ENCODE peak calls at places on chromosomes 6 and 20, in four cellular contexts. One of them, this sample, is unnamed.

GRCh38 chr6:79864001-79864400 is 83.4 kb downstream of the ELOVL4 start:
- DNase-seq in psoas muscle: no peak
- DNase-seq in stimulated activated CD4-positive, alpha-beta T cell treated with anti-CD3 and anti-CD28 coated beads, Interleukin-1b, Interleukin-23, amount 100 ng/mL, for 1 hour: no peak
- DNase-seq in activated T-cell treated with anti-CD3 and anti-CD28 coated beads, Interleukin-2, amount 50 U/mL, for 72 hours: no peak
- DNase-seq in this sample: no peak

GRCh38 chr6:35552285-35552917 is 39.7 kb upstream of the TULP1 start:
- DNase-seq in psoas muscle: no peak
- DNase-seq in stimulated activated CD4-positive, alpha-beta T cell treated with anti-CD3 and anti-CD28 coated beads, Interleukin-1b, Interleukin-23, amount 100 ng/mL, for 1 hour: peak; percentile 15
- DNase-seq in activated T-cell treated with anti-CD3 and anti-CD28 coated beads, Interleukin-2, amount 50 U/mL, for 72 hours: peak; percentile 61
- DNase-seq in this sample: peak; percentile 32

GRCh38 chr6:170179925-170180324 is 111.0 kb downstream of the DLL1 start:
- DNase-seq in psoas muscle: no peak
- DNase-seq in stimulated activated CD4-positive, alpha-beta T cell treated with anti-CD3 and anti-CD28 coated beads, Interleukin-1b, Interleukin-23, amount 100 ng/mL, for 1 hour: no peak
- DNase-seq in activated T-cell treated with anti-CD3 and anti-CD28 coated beads, Interleukin-2, amount 50 U/mL, for 72 hours: no peak
- DNase-seq in this sample: no peak

GRCh38 chr6:147441751-147442150 is 66.7 kb upstream of the SAMD5 start:
- DNase-seq in psoas muscle: no peak
- DNase-seq in stimulated activated CD4-positive, alpha-beta T cell treated with anti-CD3 and anti-CD28 coated beads, Interleukin-1b, Interleukin-23, amount 100 ng/mL, for 1 hour: no peak
- DNase-seq in activated T-cell treated with anti-CD3 and anti-CD28 coated beads, Interleukin-2, amount 50 U/mL, for 72 hours: no peak
- DNase-seq in this sample: no peak

GRCh38 chr20:1122388-1123315 is 4.2 kb downstream of the PSMF1 start:
- DNase-seq in psoas muscle: peak; percentile 59
- DNase-seq in stimulated activated CD4-positive, alpha-beta T cell treated with anti-CD3 and anti-CD28 coated beads, Interleukin-1b, Interleukin-23, amount 100 ng/mL, for 1 hour: no peak
- DNase-seq in activated T-cell treated with anti-CD3 and anti-CD28 coated beads, Interleukin-2, amount 50 U/mL, for 72 hours: no peak
- DNase-seq in this sample: no peak

GRCh38 chr6:96520851-96521115 is 823 bp upstream of the UFL1 start:
- DNase-seq in psoas muscle: no peak
- DNase-seq in stimulated activated CD4-positive, alpha-beta T cell treated with anti-CD3 and anti-CD28 coated beads, Interleukin-1b, Interleukin-23, amount 100 ng/mL, for 1 hour: no peak
- DNase-seq in activated T-cell treated with anti-CD3 and anti-CD28 coated beads, Interleukin-2, amount 50 U/mL, for 72 hours: no peak
- DNase-seq in this sample: no peak

GRCh38 chr6:110075406-110075805 is 97.3 kb downstream of the GPR6 start:
- DNase-seq in psoas muscle: no peak
- DNase-seq in stimulated activated CD4-positive, alpha-beta T cell treated with anti-CD3 and anti-CD28 coated beads, Interleukin-1b, Interleukin-23, amount 100 ng/mL, for 1 hour: no peak
- DNase-seq in activated T-cell treated with anti-CD3 and anti-CD28 coated beads, Interleukin-2, amount 50 U/mL, for 72 hours: no peak
- DNase-seq in this sample: no peak

GRCh38 chr6:141309295-141309694 is 823.4 kb upstream of the GJE1 start:
- DNase-seq in psoas muscle: no peak
- DNase-seq in stimulated activated CD4-positive, alpha-beta T cell treated with anti-CD3 and anti-CD28 coated beads, Interleukin-1b, Interleukin-23, amount 100 ng/mL, for 1 hour: no peak
- DNase-seq in activated T-cell treated with anti-CD3 and anti-CD28 coated beads, Interleukin-2, amount 50 U/mL, for 72 hours: peak; percentile 6
- DNase-seq in this sample: no peak

GRCh38 chr6:163554663-163555062 is 140.1 kb downstream of the QKI start:
- DNase-seq in psoas muscle: peak; percentile 66
- DNase-seq in stimulated activated CD4-positive, alpha-beta T cell treated with anti-CD3 and anti-CD28 coated beads, Interleukin-1b, Interleukin-23, amount 100 ng/mL, for 1 hour: peak; percentile 12
- DNase-seq in activated T-cell treated with anti-CD3 and anti-CD28 coated beads, Interleukin-2, amount 50 U/mL, for 72 hours: peak; percentile 66
- DNase-seq in this sample: peak; percentile 27

GRCh38 chr6:98039876-98040605 is 757.0 kb upstream of the MMS22L start:
- DNase-seq in psoas muscle: no peak
- DNase-seq in stimulated activated CD4-positive, alpha-beta T cell treated with anti-CD3 and anti-CD28 coated beads, Interleukin-1b, Interleukin-23, amount 100 ng/mL, for 1 hour: no peak
- DNase-seq in activated T-cell treated with anti-CD3 and anti-CD28 coated beads, Interleukin-2, amount 50 U/mL, for 72 hours: no peak
- DNase-seq in this sample: no peak

GRCh38 chr6:6497976-6498375 is 90.5 kb upstream of the LY86 start:
- DNase-seq in psoas muscle: no peak
- DNase-seq in stimulated activated CD4-positive, alpha-beta T cell treated with anti-CD3 and anti-CD28 coated beads, Interleukin-1b, Interleukin-23, amount 100 ng/mL, for 1 hour: no peak
- DNase-seq in activated T-cell treated with anti-CD3 and anti-CD28 coated beads, Interleukin-2, amount 50 U/mL, for 72 hours: no peak
- DNase-seq in this sample: no peak

GRCh38 chr6:37620519-37620918 is 77.2 kb downstream of the MDGA1 start:
- DNase-seq in psoas muscle: no peak
- DNase-seq in stimulated activated CD4-positive, alpha-beta T cell treated with anti-CD3 and anti-CD28 coated beads, Interleukin-1b, Interleukin-23, amount 100 ng/mL, for 1 hour: no peak
- DNase-seq in activated T-cell treated with anti-CD3 and anti-CD28 coated beads, Interleukin-2, amount 50 U/mL, for 72 hours: no peak
- DNase-seq in this sample: no peak

GRCh38 chr20:1817577-1818211 is 77.5 kb upstream of the SIRPA start:
- DNase-seq in psoas muscle: no peak
- DNase-seq in stimulated activated CD4-positive, alpha-beta T cell treated with anti-CD3 and anti-CD28 coated beads, Interleukin-1b, Interleukin-23, amount 100 ng/mL, for 1 hour: no peak
- DNase-seq in activated T-cell treated with anti-CD3 and anti-CD28 coated beads, Interleukin-2, amount 50 U/mL, for 72 hours: no peak
- DNase-seq in this sample: no peak

GRCh38 chr20:24018796-24019195 is 30.2 kb upstream of the GGTLC1 start:
- DNase-seq in psoas muscle: no peak
- DNase-seq in stimulated activated CD4-positive, alpha-beta T cell treated with anti-CD3 and anti-CD28 coated beads, Interleukin-1b, Interleukin-23, amount 100 ng/mL, for 1 hour: no peak
- DNase-seq in activated T-cell treated with anti-CD3 and anti-CD28 coated beads, Interleukin-2, amount 50 U/mL, for 72 hours: no peak
- DNase-seq in this sample: no peak

GRCh38 chr6:68777956-68778355 is 142.9 kb downstream of the ADGRB3 start:
- DNase-seq in psoas muscle: no peak
- DNase-seq in stimulated activated CD4-positive, alpha-beta T cell treated with anti-CD3 and anti-CD28 coated beads, Interleukin-1b, Interleukin-23, amount 100 ng/mL, for 1 hour: no peak
- DNase-seq in activated T-cell treated with anti-CD3 and anti-CD28 coated beads, Interleukin-2, amount 50 U/mL, for 72 hours: no peak
- DNase-seq in this sample: no peak

GRCh38 chr6:73503027-73503772 is 17.6 kb downstream of the EEF1A1 start:
- DNase-seq in psoas muscle: no peak
- DNase-seq in stimulated activated CD4-positive, alpha-beta T cell treated with anti-CD3 and anti-CD28 coated beads, Interleukin-1b, Interleukin-23, amount 100 ng/mL, for 1 hour: no peak
- DNase-seq in activated T-cell treated with anti-CD3 and anti-CD28 coated beads, Interleukin-2, amount 50 U/mL, for 72 hours: no peak
- DNase-seq in this sample: no peak

GRCh38 chr6:74018825-74019224 is 322.8 kb downstream of the CD109 start:
- DNase-seq in psoas muscle: peak; percentile 23
- DNase-seq in stimulated activated CD4-positive, alpha-beta T cell treated with anti-CD3 and anti-CD28 coated beads, Interleukin-1b, Interleukin-23, amount 100 ng/mL, for 1 hour: no peak
- DNase-seq in activated T-cell treated with anti-CD3 and anti-CD28 coated beads, Interleukin-2, amount 50 U/mL, for 72 hours: no peak
- DNase-seq in this sample: no peak

GRCh38 chr6:159983641-159984080 is 14.8 kb downstream of the IGF2R start:
- DNase-seq in psoas muscle: no peak
- DNase-seq in stimulated activated CD4-positive, alpha-beta T cell treated with anti-CD3 and anti-CD28 coated beads, Interleukin-1b, Interleukin-23, amount 100 ng/mL, for 1 hour: no peak
- DNase-seq in activated T-cell treated with anti-CD3 and anti-CD28 coated beads, Interleukin-2, amount 50 U/mL, for 72 hours: no peak
- DNase-seq in this sample: no peak

GRCh38 chr6:15153191-15153590 is 92.7 kb upstream of the JARID2 start:
- DNase-seq in psoas muscle: no peak
- DNase-seq in stimulated activated CD4-positive, alpha-beta T cell treated with anti-CD3 and anti-CD28 coated beads, Interleukin-1b, Interleukin-23, amount 100 ng/mL, for 1 hour: no peak
- DNase-seq in activated T-cell treated with anti-CD3 and anti-CD28 coated beads, Interleukin-2, amount 50 U/mL, for 72 hours: no peak
- DNase-seq in this sample: no peak

GRCh38 chr6:10310826-10311225 is 104.0 kb downstream of the TFAP2A start:
- DNase-seq in psoas muscle: no peak
- DNase-seq in stimulated activated CD4-positive, alpha-beta T cell treated with anti-CD3 and anti-CD28 coated beads, Interleukin-1b, Interleukin-23, amount 100 ng/mL, for 1 hour: no peak
- DNase-seq in activated T-cell treated with anti-CD3 and anti-CD28 coated beads, Interleukin-2, amount 50 U/mL, for 72 hours: no peak
- DNase-seq in this sample: no peak

GRCh38 chr6:77159730-77160129 is 303.6 kb downstream of the HTR1B start:
- DNase-seq in psoas muscle: no peak
- DNase-seq in stimulated activated CD4-positive, alpha-beta T cell treated with anti-CD3 and anti-CD28 coated beads, Interleukin-1b, Interleukin-23, amount 100 ng/mL, for 1 hour: no peak
- DNase-seq in activated T-cell treated with anti-CD3 and anti-CD28 coated beads, Interleukin-2, amount 50 U/mL, for 72 hours: no peak
- DNase-seq in this sample: no peak

GRCh38 chr20:46350201-46350985 is 42.1 kb upstream of the CDH22 start:
- DNase-seq in psoas muscle: no peak
- DNase-seq in stimulated activated CD4-positive, alpha-beta T cell treated with anti-CD3 and anti-CD28 coated beads, Interleukin-1b, Interleukin-23, amount 100 ng/mL, for 1 hour: no peak
- DNase-seq in activated T-cell treated with anti-CD3 and anti-CD28 coated beads, Interleukin-2, amount 50 U/mL, for 72 hours: no peak
- DNase-seq in this sample: peak; percentile 81

GRCh38 chr6:124324237-124324636 is 520.6 kb downstream of the NKAIN2 start:
- DNase-seq in psoas muscle: no peak
- DNase-seq in stimulated activated CD4-positive, alpha-beta T cell treated with anti-CD3 and anti-CD28 coated beads, Interleukin-1b, Interleukin-23, amount 100 ng/mL, for 1 hour: no peak
- DNase-seq in activated T-cell treated with anti-CD3 and anti-CD28 coated beads, Interleukin-2, amount 50 U/mL, for 72 hours: no peak
- DNase-seq in this sample: no peak

GRCh38 chr20:58659841-58660240 is 8.8 kb downstream of the STX16 start:
- DNase-seq in psoas muscle: no peak
- DNase-seq in stimulated activated CD4-positive, alpha-beta T cell treated with anti-CD3 and anti-CD28 coated beads, Interleukin-1b, Interleukin-23, amount 100 ng/mL, for 1 hour: no peak
- DNase-seq in activated T-cell treated with anti-CD3 and anti-CD28 coated beads, Interleukin-2, amount 50 U/mL, for 72 hours: no peak
- DNase-seq in this sample: no peak

GRCh38 chr20:18138266-18138582 is 561 bp downstream of the KAT14 start:
- DNase-seq in psoas muscle: no peak
- DNase-seq in stimulated activated CD4-positive, alpha-beta T cell treated with anti-CD3 and anti-CD28 coated beads, Interleukin-1b, Interleukin-23, amount 100 ng/mL, for 1 hour: no peak
- DNase-seq in activated T-cell treated with anti-CD3 and anti-CD28 coated beads, Interleukin-2, amount 50 U/mL, for 72 hours: no peak
- DNase-seq in this sample: no peak

GRCh38 chr6:79570802-79571367 is 33.7 kb upstream of the LCA5 start:
- DNase-seq in psoas muscle: no peak
- DNase-seq in stimulated activated CD4-positive, alpha-beta T cell treated with anti-CD3 and anti-CD28 coated beads, Interleukin-1b, Interleukin-23, amount 100 ng/mL, for 1 hour: no peak
- DNase-seq in activated T-cell treated with anti-CD3 and anti-CD28 coated beads, Interleukin-2, amount 50 U/mL, for 72 hours: peak; percentile 3
- DNase-seq in this sample: peak; percentile 27

GRCh38 chr20:36720510-36720909 is 25.4 kb downstream of the NDRG3 start:
- DNase-seq in psoas muscle: no peak
- DNase-seq in stimulated activated CD4-positive, alpha-beta T cell treated with anti-CD3 and anti-CD28 coated beads, Interleukin-1b, Interleukin-23, amount 100 ng/mL, for 1 hour: no peak
- DNase-seq in activated T-cell treated with anti-CD3 and anti-CD28 coated beads, Interleukin-2, amount 50 U/mL, for 72 hours: peak; percentile 19
- DNase-seq in this sample: no peak

GRCh38 chr20:2533118-2533517 is 3.3 kb upstream of the TMC2 start:
- DNase-seq in psoas muscle: no peak
- DNase-seq in stimulated activated CD4-positive, alpha-beta T cell treated with anti-CD3 and anti-CD28 coated beads, Interleukin-1b, Interleukin-23, amount 100 ng/mL, for 1 hour: no peak
- DNase-seq in activated T-cell treated with anti-CD3 and anti-CD28 coated beads, Interleukin-2, amount 50 U/mL, for 72 hours: no peak
- DNase-seq in this sample: no peak

GRCh38 chr6:41536884-41537347 is 9.3 kb upstream of the FOXP4 start:
- DNase-seq in psoas muscle: no peak
- DNase-seq in stimulated activated CD4-positive, alpha-beta T cell treated with anti-CD3 and anti-CD28 coated beads, Interleukin-1b, Interleukin-23, amount 100 ng/mL, for 1 hour: no peak
- DNase-seq in activated T-cell treated with anti-CD3 and anti-CD28 coated beads, Interleukin-2, amount 50 U/mL, for 72 hours: no peak
- DNase-seq in this sample: no peak

GRCh38 chr6:121886223-121886830 is 450.9 kb downstream of the GJA1 start:
- DNase-seq in psoas muscle: no peak
- DNase-seq in stimulated activated CD4-positive, alpha-beta T cell treated with anti-CD3 and anti-CD28 coated beads, Interleukin-1b, Interleukin-23, amount 100 ng/mL, for 1 hour: no peak
- DNase-seq in activated T-cell treated with anti-CD3 and anti-CD28 coated beads, Interleukin-2, amount 50 U/mL, for 72 hours: no peak
- DNase-seq in this sample: no peak

GRCh38 chr6:79077680-79078056 is 386 bp downstream of the PHIP start:
- DNase-seq in psoas muscle: no peak
- DNase-seq in stimulated activated CD4-positive, alpha-beta T cell treated with anti-CD3 and anti-CD28 coated beads, Interleukin-1b, Interleukin-23, amount 100 ng/mL, for 1 hour: peak; percentile 0
- DNase-seq in activated T-cell treated with anti-CD3 and anti-CD28 coated beads, Interleukin-2, amount 50 U/mL, for 72 hours: peak; percentile 55
- DNase-seq in this sample: peak; percentile 72

This sample was measured in GM20000.